ENCODE peak calls at places on chromosomes 13 and 19, in four cellular contexts. K, V, L and W are unnamed samples.

GRCh38 chr13:33543089-33543459 is 257.5 kb upstream of the STARD13 start:
- DNase-seq in L (no peak), K (no peak), V (no peak), W (no peak)

GRCh38 chr13:63842102-63842501 is 2426.5 kb upstream of the PCDH20 start:
- DNase-seq in L (no peak), V (no peak), K (no peak), W (no peak)

GRCh38 chr19:44600466-44600865 is 12.9 kb upstream of the IGSF23 start:
- DNase-seq in K (no peak), V (no peak), L (no peak), W (no peak)

GRCh38 chr19:34241513-34242337 is 12.6 kb upstream of the GARRE1 start:
- DNase-seq in L (peak; percentile 92), K (no peak), V (no peak), W (peak; percentile 70)

GRCh38 chr19:28744014-28744413 is 468.9 kb downstream of the UQCRFS1 start:
- DNase-seq in V (no peak), L (no peak), K (no peak), W (no peak)

GRCh38 chr13:114004416-114005205 is 30.7 kb upstream of the C13orf46 start:
- DNase-seq in V (no peak), L (no peak), K (no peak), W (no peak)

GRCh38 chr19:58229255-58229639 is 533 bp downstream of the ZNF544 start:
- DNase-seq in L (peak; percentile 55), V (peak; percentile 43), K (peak; percentile 34), W (peak; percentile 62)

GRCh38 chr13:59337070-59337469 is 826.7 kb downstream of the DIAPH3 start:
- DNase-seq in K (no peak), L (no peak), V (no peak), W (no peak)

GRCh38 chr13:48783181-48783630 is 129.5 kb downstream of the CYSLTR2 start:
- DNase-seq in K (peak; percentile 32), V (no peak), L (no peak), W (no peak)

GRCh38 chr13:68846663-68847062 is 1261.0 kb upstream of the ATXN8OS start:
- DNase-seq in V (no peak), K (no peak), L (no peak), W (no peak)

GRCh38 chr19:38278751-38279150 is 14.4 kb downstream of the SPINT2 start:
- DNase-seq in K (no peak), L (no peak), V (no peak), W (no peak)

GRCh38 chr19:13557756-13558398 is 51.6 kb upstream of the CACNA1A start:
- DNase-seq in K (peak; percentile 30), V (no peak), L (peak; percentile 48), W (no peak)

GRCh38 chr13:80399340-80400163 is 58.6 kb upstream of the SPRY2 start:
- DNase-seq in K (no peak), V (no peak), L (no peak), W (no peak)

GRCh38 chr13:28819046-28819747 is 942 bp upstream of the MTUS2 start:
- DNase-seq in L (no peak), V (no peak), K (no peak), W (no peak)

GRCh38 chr19:5561559-5561958 is 6.2 kb downstream of the TINCR start:
- DNase-seq in L (no peak), K (no peak), V (no peak), W (no peak)

GRCh38 chr13:75372517-75372916 is 109.5 kb downstream of the TBC1D4 start:
- DNase-seq in L (no peak), V (no peak), K (no peak), W (no peak)

GRCh38 chr13:31201341-31202024 is 1.7 kb downstream of the B3GLCT start:
- DNase-seq in K (peak; percentile 29), L (no peak), V (no peak), W (no peak)

GRCh38 chr19:14350866-14351265 is 30.4 kb upstream of the ADGRE5 start:
- DNase-seq in L (no peak), V (no peak), K (no peak), W (no peak)

GRCh38 chr19:41872775-41873647 is 4.1 kb upstream of the CD79A start:
- DNase-seq in L (peak; percentile 94), V (no peak), K (peak; percentile 64), W (peak; percentile 89)

GRCh38 chr19:10517760-10518443 is 655 bp upstream of the S1PR5 start:
- DNase-seq in V (no peak), L (peak; percentile 77), K (no peak), W (no peak)

GRCh38 chr13:93226065-93226622 is 463 bp upstream of the GPC6 start:
- DNase-seq in V (no peak), L (no peak), K (no peak), W (no peak)

GRCh38 chr19:5326545-5326944 is 14.1 kb downstream of the PTPRS start:
- DNase-seq in K (no peak), V (no peak), L (no peak), W (no peak)

GRCh38 chr13:70518081-70518480 is 409.8 kb upstream of the KLHL1 start:
- DNase-seq in V (no peak), L (no peak), K (no peak), W (no peak)

GRCh38 chr13:48975101-48975925 is at the start of gene FNDC3A:
- DNase-seq in L (peak; percentile 79), V (peak; percentile 24), K (peak; percentile 64), W (peak; percentile 37)

GRCh38 chr19:873084-874019 is 13.9 kb downstream of the CFD start:
- DNase-seq in K (peak; percentile 60), V (no peak), L (peak; percentile 87), W (peak; percentile 74)

GRCh38 chr13:73364706-73365105 is 305.9 kb downstream of the KLF5 start:
- DNase-seq in K (no peak), V (no peak), L (no peak), W (no peak)

GRCh38 chr19:21483589-21484170 is 21.7 kb upstream of the ZNF429 start:
- DNase-seq in L (peak; percentile 84), V (no peak), K (peak; percentile 85), W (peak; percentile 78)

GRCh38 chr13:45411226-45411625 is 6.9 kb downstream of the SLC25A30 start:
- DNase-seq in K (no peak), V (no peak), L (no peak), W (no peak)

GRCh38 chr13:105573134-105573533 is 962.3 kb downstream of the EFNB2 start:
- DNase-seq in V (no peak), L (no peak), K (no peak), W (no peak)

GRCh38 chr19:8001995-8002849 is 3.2 kb downstream of the ELAVL1 start:
- DNase-seq in V (peak; percentile 64), K (peak; percentile 88), L (peak; percentile 95), W (peak; percentile 81)

GRCh38 chr13:83085186-83085900 is 796.9 kb downstream of the SLITRK1 start:
- DNase-seq in L (no peak), K (no peak), V (no peak), W (no peak)

GRCh38 chr19:15289673-15290072 is 42.7 kb downstream of the BRD4 start:
- DNase-seq in K (no peak), V (no peak), L (no peak), W (no peak)

DNA sequence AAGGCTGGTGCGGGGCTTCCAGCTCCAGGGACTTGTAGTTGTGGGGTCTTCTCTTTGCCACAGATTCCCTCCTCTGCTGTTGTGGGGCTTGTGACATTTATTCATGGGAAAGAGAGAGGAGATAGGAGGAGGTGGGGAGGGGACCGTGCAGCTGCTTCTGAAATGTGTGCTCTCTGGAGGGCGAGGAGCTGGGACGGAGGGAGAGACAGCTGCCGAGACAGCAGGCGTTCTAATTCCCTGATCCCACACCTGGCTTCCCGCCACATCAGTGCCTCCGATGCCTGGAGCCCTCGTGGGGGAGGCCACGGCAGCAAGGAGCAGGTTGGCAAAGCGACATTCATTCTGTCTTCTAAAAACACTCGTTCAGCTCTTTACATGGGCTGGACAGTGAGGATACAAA is 164.4 kb downstream of the USP12 start:
- DNase-seq in L (no peak), K (no peak), V (no peak), W (peak; percentile 59)
- H3K27ac ChIP-seq in L (no peak overlapping the region), K (no peak overlapping the region), V (peak overlapping the region; percentile 83), W (peak overlapping the region; percentile 17)

DNA sequence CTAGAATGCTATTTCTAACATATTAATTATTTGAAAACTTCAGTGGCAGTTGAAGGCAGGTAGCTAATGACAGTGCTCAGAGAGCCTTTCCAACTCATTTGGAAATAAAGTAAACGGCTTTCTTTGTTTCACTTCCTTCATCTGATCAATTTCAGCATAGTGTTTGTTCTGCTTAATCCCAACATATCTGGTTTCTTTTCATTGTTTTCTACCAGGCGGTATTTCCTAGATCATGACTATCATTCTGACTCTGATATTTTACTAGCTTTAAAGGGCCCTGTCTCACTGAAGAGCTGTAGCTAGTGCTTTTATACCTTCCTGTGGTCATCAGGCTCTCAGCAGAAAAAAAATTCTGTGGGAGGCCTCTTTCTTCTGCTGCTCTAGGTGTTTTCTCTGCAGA is 178.6 kb downstream of the RBM26 start:
- DNase-seq in V (no peak), K (no peak), L (no peak), W (no peak)
- H3K27ac ChIP-seq in V (no peak overlapping the region), K (no peak overlapping the region), L (no peak overlapping the region), W (no peak overlapping the region)

GRCh38 chr19:40249201-40249600 is 22.7 kb upstream of the CCNP start:
- DNase-seq in K (no peak), V (no peak), L (no peak), W (no peak)

GRCh38 chr19:40247735-40248262 is 21.3 kb upstream of the CCNP start:
- DNase-seq in K (no peak), L (no peak), V (no peak), W (no peak)

GRCh38 chr19:40251244-40251643 is 24.8 kb upstream of the CCNP start:
- DNase-seq in L (no peak), K (no peak), V (no peak), W (no peak)

GRCh38 chr19:40251991-40252390 is 25.5 kb upstream of the CCNP start:
- DNase-seq in L (no peak), V (no peak), K (no peak), W (no peak)

DNA sequence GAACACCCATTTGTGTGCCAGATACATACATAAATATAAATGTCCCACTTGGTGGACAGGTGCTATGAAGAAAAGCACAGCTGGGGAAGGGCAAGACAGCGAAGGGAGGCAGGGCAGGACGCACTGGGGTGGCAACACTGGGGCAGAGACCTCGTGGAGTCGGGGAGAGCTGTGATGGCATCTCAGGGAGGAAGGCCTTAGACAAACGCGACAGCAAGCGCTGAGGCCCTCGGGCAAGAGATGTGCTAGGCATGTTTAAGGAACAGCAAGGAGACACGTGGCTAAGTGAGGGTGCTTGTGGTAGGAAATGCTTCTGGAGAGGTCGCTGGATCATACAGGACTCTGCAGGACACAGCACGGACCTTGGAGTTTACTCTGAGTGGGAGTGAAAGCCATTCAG is 23.3 kb upstream of the CCNP start:
- DNase-seq in L (no peak), V (no peak), K (no peak), W (no peak)
- H3K27ac ChIP-seq in L (no peak overlapping the region), V (no peak overlapping the region), K (no peak overlapping the region), W (no peak overlapping the region)

DNA sequence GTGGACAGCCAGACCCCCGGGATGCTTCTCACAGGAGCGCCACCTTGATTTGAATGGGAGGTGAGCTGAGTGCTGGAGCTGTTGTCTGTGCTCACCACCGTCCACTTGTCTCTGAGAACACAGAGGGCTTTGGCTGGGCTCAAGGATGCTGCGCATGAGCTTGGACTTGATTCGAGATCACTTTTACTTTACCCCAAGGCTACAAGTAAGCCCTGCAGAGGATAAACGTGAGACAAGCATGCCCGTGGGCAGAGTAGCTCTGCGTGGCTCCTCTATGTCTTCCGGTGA is 79.1 kb downstream of the SOX1 start:
- DNase-seq in V (no peak), L (no peak), K (no peak), W (peak; percentile 4)
- H3K27ac ChIP-seq in V (no peak overlapping the region), L (no peak overlapping the region), K (no peak overlapping the region), W (no peak overlapping the region)